ENCODE peak calls at places on chromosomes 13 and 19, in six cellular contexts. E is effector memory CD8-positive, alpha-beta T cell; K is caudate nucleus; W is RWPE1; S is CD4-positive, CD25-positive, alpha-beta regulatory T cell; L is tibial artery. G is an unnamed sample.

GRCh38 chr13:95002126-95002525 is 289.8 kb upstream of the SOX21 start:
- DNase-seq in E (no peak), K (no peak), W (no peak), L (no peak), S (no peak), G (no peak)

GRCh38 chr19:16589917-16590316 is 17.7 kb upstream of the SLC35E1 start:
- DNase-seq in W (no peak), L (no peak), K (no peak), E (no peak), S (no peak), G (no peak)

GRCh38 chr19:3405261-3405653 is 38.9 kb downstream of the NFIC start:
- DNase-seq in K (no peak), L (no peak), E (no peak), S (no peak), W (no peak), G (no peak)

GRCh38 chr13:82747948-82748347 is 1134.3 kb downstream of the SLITRK1 start:
- DNase-seq in L (no peak), W (no peak), S (no peak), K (no peak), E (no peak), G (peak)

GRCh38 chr13:47039106-47039505 is 142.3 kb upstream of the HTR2A start:
- DNase-seq in W (peak), E (no peak), S (no peak), K (no peak), L (no peak), G (peak)

GRCh38 chr13:47033216-47033615 is 136.4 kb upstream of the HTR2A start:
- DNase-seq in S (no peak), W (no peak), K (no peak), L (no peak), E (no peak), G (peak)

GRCh38 chr13:106151056-106151699 is 384.3 kb downstream of the EFNB2 start:
- DNase-seq in E (no peak), W (peak), K (no peak), L (no peak), S (no peak), G (peak)

GRCh38 chr13:108961542-108962125 is 332.2 kb downstream of the MYO16 start:
- DNase-seq in S (peak), W (peak), K (no peak), E (no peak), L (no peak), G (peak)

GRCh38 chr19:14782978-14783545 is 4.7 kb upstream of the ADGRE2 start:
- DNase-seq in K (no peak), W (no peak), E (no peak), S (no peak), L (peak), G (no peak)

GRCh38 chr19:46372901-46373572 is 26.1 kb downstream of the PPP5C start:
- DNase-seq in L (peak), W (peak), S (no peak), K (peak), E (no peak), G (peak)

GRCh38 chr13:98647121-98647520 is 70.2 kb upstream of the STK24 start:
- DNase-seq in S (no peak), K (no peak), E (no peak), W (no peak), L (no peak), G (no peak)

GRCh38 chr19:46181386-46181774 is 33.3 kb downstream of the IGFL2 start:
- DNase-seq in K (no peak), E (no peak), L (peak), W (peak), S (no peak), G (peak)

GRCh38 chr19:35140898-35141626 is 2.0 kb upstream of the FXYD7 start:
- DNase-seq in L (peak), E (peak), K (peak), W (peak), S (peak), G (peak)

GRCh38 chr19:44050740-44051653 is 839 bp upstream of the ZNF223 start:
- DNase-seq in E (no peak), W (no peak), S (no peak), K (peak), L (no peak), G (no peak)

GRCh38 chr19:46766569-46767317 is 20.5 kb upstream of the STRN4 start:
- DNase-seq in S (peak), W (no peak), K (no peak), E (peak), L (no peak), G (no peak)

GRCh38 chr19:41930926-41931592 is 2.8 kb upstream of the ERFL start:
- DNase-seq in L (no peak), E (no peak), S (no peak), W (no peak), K (no peak), G (no peak)

GRCh38 chr13:99935772-99936171 is 35.8 kb downstream of the ZIC5 start:
- DNase-seq in K (no peak), W (no peak), L (no peak), E (no peak), S (no peak), G (no peak)